ENCODE peak calls at places on chromosome 7, in five cellular contexts. W is tibial nerve, M is heart right ventricle, S is esophagus muscularis mucosa, V is bronchial epithelial cell. R is an unnamed sample.

GRCh38 chr7:103680161-103681144 is 234.4 kb upstream of the SLC26A5 start:
- DNase-seq in M (no peak), S (no peak), V (no peak), W (no peak), R (no peak)

GRCh38 chr7:11319491-11320274 is 346.0 kb downstream of the PHF14 start:
- DNase-seq in M (no peak), S (no peak), W (no peak), V (peak), R (no peak)

GRCh38 chr7:101747758-101748345 is 69.6 kb upstream of the CUX1 start:
- DNase-seq in W (no peak), S (no peak), M (no peak), V (no peak), R (no peak)

GRCh38 chr7:32126843-32127242 is 56.6 kb upstream of the PDE1C start:
- DNase-seq in S (no peak), M (no peak), V (no peak), W (no peak), R (no peak)

GRCh38 chr7:30904566-30904965 is 7.1 kb upstream of the AQP1 start:
- DNase-seq in S (no peak), V (no peak), W (no peak), M (no peak), R (no peak)

GRCh38 chr7:32070051-32070405 is 179 bp downstream of the PDE1C start:
- DNase-seq in M (no peak), S (no peak), V (no peak), W (no peak), R (no peak)

GRCh38 chr7:46586406-46586805 is 665.3 kb upstream of the IGFBP3 start:
- DNase-seq in M (no peak), S (no peak), W (no peak), V (no peak), R (no peak)

GRCh38 chr7:21352540-21353387 is 75.1 kb upstream of the SP4 start:
- DNase-seq in W (no peak), S (no peak), V (no peak), M (no peak), R (no peak)

GRCh38 chr7:94907026-94907419 is 371 bp upstream of the PPP1R9A start:
- DNase-seq in W (no peak), M (no peak), V (no peak), S (no peak), R (peak)

GRCh38 chr7:54397836-54398612 is 144.2 kb upstream of the VSTM2A start:
- DNase-seq in W (no peak), M (no peak), V (no peak), S (no peak), R (no peak)

GRCh38 chr7:45000096-45001032 is at the start of gene CCM2:
- DNase-seq in V (no peak), W (no peak), M (peak), S (no peak), R (peak)

GRCh38 chr7:11474902-11475585 is 357.0 kb downstream of the THSD7A start:
- DNase-seq in W (no peak), V (peak), S (no peak), M (no peak), R (no peak)

GRCh38 chr7:4687956-4688355 is 5.9 kb downstream of the FOXK1 start:
- DNase-seq in M (no peak), V (no peak), W (no peak), S (no peak), R (no peak)

GRCh38 chr7:81934596-81935301 is 164.9 kb upstream of the HGF start:
- DNase-seq in S (no peak), V (no peak), W (no peak), M (no peak), R (no peak)

GRCh38 chr7:157871681-157872080 is 534.9 kb downstream of the DNAJB6 start:
- DNase-seq in V (no peak), W (no peak), M (no peak), S (no peak), R (no peak)

GRCh38 chr7:3880221-3880935 is 579.3 kb downstream of the SDK1 start:
- DNase-seq in M (no peak), W (no peak), S (peak), V (no peak), R (no peak)

GRCh38 chr7:28346256-28346655 is 66.1 kb upstream of the CREB5 start:
- DNase-seq in M (no peak), V (no peak), W (no peak), S (no peak), R (no peak)

GRCh38 chr7:146655928-146656797 is 539.6 kb downstream of the CNTNAP2 start:
- DNase-seq in W (no peak), V (no peak), M (no peak), S (no peak), R (no peak)

GRCh38 chr7:1505731-1506550 is 1.8 kb upstream of the INTS1 start:
- DNase-seq in S (no peak), V (no peak), M (no peak), W (no peak), R (peak)

GRCh38 chr7:150325901-150326300 is 2.6 kb upstream of the ACTR3C start:
- DNase-seq in S (no peak), W (no peak), V (no peak), M (no peak), R (no peak)

GRCh38 chr7:101870361-101871062 is 53.1 kb downstream of the CUX1 start:
- DNase-seq in M (no peak), S (no peak), V (peak), W (no peak), R (peak)

GRCh38 chr7:155571581-155572345 is 25.4 kb upstream of the CNPY1 start:
- DNase-seq in M (no peak), V (no peak), W (no peak), S (no peak), R (no peak)
- TF ChIP-seq CTCF in M (no peak), V (no peak), W (no peak), S (no peak), R (no peak)

DNA sequence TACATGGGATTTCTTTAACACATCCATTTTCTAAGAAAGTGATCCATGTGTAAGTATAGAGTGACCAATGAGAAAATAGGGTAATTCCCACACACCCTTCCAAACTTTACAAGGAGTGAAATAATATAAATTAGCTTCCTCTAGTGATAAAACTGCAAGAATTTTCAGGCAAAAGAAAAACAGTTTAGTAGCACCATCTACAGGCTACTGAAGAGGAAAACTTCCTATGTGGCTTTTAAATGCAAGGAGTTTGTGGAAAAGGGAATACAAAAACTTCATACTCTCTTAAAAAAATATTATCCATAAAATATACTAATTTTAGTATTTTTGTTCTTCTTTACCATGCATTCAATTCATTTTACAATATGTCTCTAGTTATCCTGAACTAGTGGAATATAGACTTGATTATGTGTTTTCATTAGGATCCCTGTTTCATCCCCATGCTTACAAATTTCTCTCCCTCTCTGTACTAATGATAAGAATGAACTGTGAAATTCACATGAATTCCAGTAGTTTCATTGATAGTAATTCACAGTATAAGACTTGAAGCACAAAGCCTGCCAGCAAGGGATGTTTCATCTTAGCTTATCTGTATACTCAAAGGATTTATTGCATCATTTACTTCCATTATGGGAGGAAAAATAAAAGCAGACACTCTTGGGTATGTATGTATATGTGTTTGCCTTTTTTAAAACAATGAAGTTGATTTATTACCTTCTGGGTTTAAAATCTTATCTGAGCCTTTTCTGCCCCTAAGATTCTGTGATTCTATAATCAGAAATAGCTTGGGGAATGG is 442.9 kb downstream of the AUTS2 start:
- DNase-seq in V (peak), M (no peak), S (no peak), W (no peak), R (no peak)
- TF ChIP-seq CTCF in V (peak), M (peak), S (peak), W (no peak), R (no peak)

GRCh38 chr7:55552320-55553086 is 19.8 kb downstream of the VOPP1 start:
- DNase-seq in S (no peak), V (peak), W (no peak), M (no peak), R (peak)

GRCh38 chr7:55548295-55548731 is 24.0 kb downstream of the VOPP1 start:
- DNase-seq in V (no peak), W (no peak), S (no peak), M (no peak), R (no peak)

GRCh38 chr7:55549457-55549856 is 22.8 kb downstream of the VOPP1 start:
- DNase-seq in V (no peak), S (no peak), W (no peak), M (no peak), R (no peak)

GRCh38 chr7:55550838-55551537 is 21.3 kb downstream of the VOPP1 start:
- DNase-seq in W (no peak), V (no peak), S (no peak), M (no peak), R (no peak)

GRCh38 chr7:55550010-55550409 is 22.3 kb downstream of the VOPP1 start:
- DNase-seq in M (no peak), W (no peak), V (no peak), S (no peak), R (peak)
- TF ChIP-seq CTCF in M (peak), W (no peak), V (peak), S (no peak), R (peak)

GRCh38 chr7:77696643-77697534 is 630 bp downstream of the RSBN1L start:
- DNase-seq in V (peak), S (peak), M (peak), W (peak), R (peak)

GRCh38 chr7:77693830-77694583 is 2.3 kb upstream of the RSBN1L start:
- DNase-seq in V (no peak), W (no peak), S (no peak), M (no peak), R (no peak)

GRCh38 chr7:77698042-77698625 is 1.9 kb downstream of the RSBN1L start:
- DNase-seq in S (no peak), M (no peak), W (no peak), V (no peak), R (no peak)

GRCh38 chr7:77697535-77697831 is 1.2 kb downstream of the RSBN1L start:
- DNase-seq in S (no peak), M (no peak), V (no peak), W (no peak), R (no peak)

DNA sequence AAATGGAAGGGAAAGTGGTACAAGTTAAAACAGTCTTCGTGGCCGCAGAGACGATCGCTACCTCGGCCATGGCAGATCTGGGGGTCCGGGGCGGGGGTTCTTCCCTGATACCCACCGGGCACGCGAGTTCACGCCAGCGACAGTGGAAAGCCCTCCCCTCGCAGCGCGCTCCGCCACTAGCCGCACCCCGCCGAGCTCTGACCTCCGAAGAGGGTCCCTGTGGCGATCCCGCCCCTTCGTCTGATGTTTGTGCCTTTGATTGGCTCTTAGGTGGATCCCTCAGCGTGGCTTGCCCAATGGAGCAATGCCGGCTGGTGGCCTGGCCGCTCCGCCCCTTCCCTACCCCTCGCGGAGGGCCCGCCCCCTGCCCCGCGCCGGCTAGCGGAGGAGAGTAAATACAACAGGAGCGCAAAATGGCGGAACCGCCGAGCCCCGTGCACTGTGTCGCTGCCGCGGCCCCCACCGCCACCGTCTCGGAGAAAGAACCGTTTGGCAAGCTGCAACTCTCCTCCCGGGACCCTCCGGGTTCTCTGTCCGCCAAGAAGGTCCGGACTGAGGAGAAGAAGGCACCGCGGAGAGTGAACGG is at the start of gene RSBN1L:
- DNase-seq in S (peak), W (peak), M (peak), V (peak), R (peak)
- TF ChIP-seq CTCF in S (no peak), W (peak), M (peak), V (peak), R (no peak)

DNA sequence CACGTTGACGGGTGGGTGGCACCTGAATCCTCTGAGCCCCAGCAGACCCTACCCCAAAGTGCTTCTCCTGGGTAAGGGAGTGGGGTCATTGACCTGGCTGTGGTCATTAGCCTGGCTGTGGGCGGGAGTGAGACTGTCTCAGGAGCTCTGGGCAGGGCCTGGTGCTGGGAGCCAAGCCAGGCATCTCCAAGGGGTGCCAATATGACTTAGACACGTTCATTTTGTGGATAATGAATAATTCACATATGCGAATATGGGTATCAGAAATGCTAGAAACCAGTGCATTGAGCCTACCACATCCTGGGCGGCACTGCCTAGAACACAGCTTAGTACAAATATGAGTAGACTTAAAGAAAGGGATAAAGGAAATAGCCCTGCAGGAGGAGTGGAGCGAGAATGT is 14.4 kb upstream of the SRRM3 start:
- DNase-seq in S (no peak), V (no peak), M (no peak), W (no peak), R (no peak)
- TF ChIP-seq CTCF in S (no peak), V (no peak), M (no peak), W (no peak), R (no peak)

DNA sequence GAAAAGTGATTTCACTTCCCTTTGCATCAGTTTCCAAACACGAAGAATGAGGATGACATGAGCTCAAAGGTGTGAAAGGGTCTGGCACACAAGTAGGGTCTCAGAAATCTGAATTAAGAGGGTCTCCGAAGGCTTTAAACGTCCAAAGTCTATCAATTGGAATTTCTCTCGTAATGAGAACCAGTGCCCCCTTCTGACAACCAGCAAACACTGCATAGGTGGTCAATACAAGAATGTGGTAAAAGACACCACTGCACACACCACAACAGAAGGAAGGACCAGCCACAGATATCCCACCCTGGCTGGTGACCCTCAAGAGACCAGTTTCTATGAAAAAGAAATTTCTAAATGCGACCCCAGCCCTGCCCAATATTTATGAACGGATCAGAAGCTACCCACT is 78.1 kb downstream of the CALN1 start:
- DNase-seq in V (no peak), S (no peak), M (no peak), W (no peak), R (no peak)
- TF ChIP-seq CTCF in V (no peak), S (no peak), M (no peak), W (no peak), R (no peak)